ENCODE peak calls at places on chromosome 20, in six cellular contexts. E is Peyer's patch, N is A549, O is heart right ventricle, A is HepG2, I is tibial nerve. G is an unnamed sample.

GRCh38 chr20:51978081-51978501 is 175.8 kb upstream of the SALL4 start:
- DNase-seq in I (no peak), A (no peak), N (no peak), E (no peak), O (no peak), G (no peak)

GRCh38 chr20:36543187-36544133 is 2.1 kb downstream of the MYL9 start:
- DNase-seq in I (peak; percentile 95), E (peak; percentile 90), N (no peak), O (peak; percentile 91), A (no peak), G (no peak)

GRCh38 chr20:40628877-40629276 is 60.2 kb downstream of the MAFB start:
- DNase-seq in N (no peak), I (no peak), O (no peak), A (no peak), E (no peak), G (peak; percentile 74)

GRCh38 chr20:24146231-24146634 is 157.7 kb upstream of the GGTLC1 start:
- DNase-seq in E (no peak), N (no peak), I (no peak), O (no peak), A (no peak), G (no peak)

GRCh38 chr20:48190757-48191156 is 405.5 kb upstream of the SULF2 start:
- DNase-seq in O (no peak), A (no peak), I (no peak), N (no peak), E (no peak), G (no peak)

GRCh38 chr20:50210066-50210619 is 19.5 kb downstream of the CEBPB start:
- DNase-seq in O (no peak), A (no peak), N (no peak), I (no peak), E (no peak), G (no peak)

GRCh38 chr20:59170406-59171349 is 7.1 kb downstream of the ZNF831 start:
- DNase-seq in E (peak; percentile 36), N (no peak), O (no peak), A (no peak), I (no peak), G (no peak)

GRCh38 chr20:45345104-45345936 is 2.9 kb downstream of the SDC4 start:
- DNase-seq in O (no peak), E (peak; percentile 59), I (no peak), N (no peak), A (no peak), G (no peak)

GRCh38 chr20:19832875-19833274 is 74.8 kb downstream of the RIN2 start:
- DNase-seq in N (no peak), I (no peak), E (no peak), O (no peak), A (no peak), G (no peak)

GRCh38 chr20:61804896-61805295 is 260.8 kb downstream of the TAF4 start:
- DNase-seq in E (no peak), A (no peak), N (no peak), O (no peak), I (no peak), G (no peak)

GRCh38 chr20:55090301-55090700 is 614.9 kb downstream of the DOK5 start:
- DNase-seq in I (no peak), A (no peak), E (no peak), O (no peak), N (no peak), G (no peak)

GRCh38 chr20:55094353-55094861 is 619.0 kb downstream of the DOK5 start:
- DNase-seq in E (no peak), A (no peak), N (no peak), I (no peak), O (no peak), G (no peak)

GRCh38 chr20:55099251-55099650 is 623.9 kb downstream of the DOK5 start:
- DNase-seq in E (no peak), I (no peak), N (no peak), O (no peak), A (no peak), G (no peak)

GRCh38 chr20:55097621-55098020 is 622.2 kb downstream of the DOK5 start:
- DNase-seq in O (no peak), A (no peak), I (no peak), E (no peak), N (no peak), G (no peak)

DNA sequence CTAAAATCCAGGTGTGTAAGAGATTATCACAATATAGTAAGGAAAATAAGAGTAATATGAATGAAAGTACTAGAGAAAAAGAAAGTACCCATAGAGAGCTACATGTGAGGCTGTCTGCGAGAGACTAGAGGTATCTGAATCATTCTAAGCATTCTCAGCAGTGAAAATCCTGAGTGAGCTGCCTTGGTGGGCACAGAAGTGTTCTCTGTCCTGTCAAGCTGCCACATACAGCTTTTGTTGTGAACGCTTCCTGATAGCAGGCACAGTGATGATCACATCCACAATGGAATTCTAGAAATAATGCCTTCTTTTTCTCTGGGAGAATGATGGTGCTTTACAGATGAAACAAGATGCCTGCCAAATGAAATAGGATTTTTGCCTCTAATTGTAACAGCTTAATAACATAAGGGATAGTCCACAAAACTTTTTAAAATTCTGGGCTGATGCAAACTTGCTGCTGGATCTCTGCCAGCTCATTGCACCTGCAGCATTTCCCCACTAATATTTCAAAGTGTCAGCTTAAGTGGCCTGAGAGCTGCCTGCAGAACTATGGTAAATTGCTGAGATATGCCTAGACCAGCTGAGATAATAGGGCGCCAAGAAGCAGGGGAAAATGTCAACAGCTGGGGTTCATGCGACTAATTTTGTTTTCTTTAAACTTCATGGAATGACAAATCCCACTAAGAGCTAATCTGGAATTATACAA is 620.5 kb downstream of the DOK5 start:
- DNase-seq in A (no peak), O (no peak), I (no peak), E (no peak), N (no peak), G (no peak)
- TF ChIP-seq CTCF in A (no peak), O (no peak), I (no peak), E (no peak), N (no peak), G (no peak)

DNA sequence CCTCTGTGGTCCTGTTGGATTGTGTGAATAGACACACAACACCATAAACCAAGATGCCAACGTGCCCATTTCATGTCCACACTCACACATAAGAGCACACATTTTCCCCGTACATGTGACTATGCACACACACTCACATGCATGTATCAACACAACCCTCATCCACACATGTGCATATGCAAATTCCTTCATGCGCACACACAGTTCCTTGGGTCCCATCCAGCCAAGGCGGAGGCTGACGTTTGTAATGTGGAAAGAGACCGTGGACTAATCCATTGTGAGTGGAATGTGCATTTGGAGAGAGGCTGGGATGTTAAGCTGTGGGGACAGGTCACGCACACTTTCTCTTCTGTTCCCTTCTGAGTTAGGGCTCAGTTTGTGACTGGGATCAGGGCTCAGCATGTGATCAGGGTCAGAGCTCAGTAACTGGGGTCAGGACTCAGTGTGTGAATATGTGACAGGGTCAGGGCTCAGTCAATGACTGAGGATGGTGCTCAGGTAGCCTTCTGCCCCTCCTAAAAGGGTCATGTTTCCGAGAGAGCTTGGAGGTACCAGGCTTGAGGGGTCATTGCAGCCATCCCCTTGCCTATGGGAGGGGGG is 628 bp upstream of the BPIFB2 start:
- DNase-seq in E (no peak), O (no peak), I (no peak), A (peak; percentile 57), N (no peak), G (no peak)
- H3K27ac ChIP-seq in E (no peak overlapping the region), O (no peak overlapping the region), I (no peak overlapping the region), A (peak overlapping the region; percentile 90), N (no peak overlapping the region), G (no peak overlapping the region)

GRCh38 chr20:10644458-10645204 is 29.2 kb downstream of the JAG1 start:
- DNase-seq in E (peak; percentile 40), O (no peak), N (no peak), I (no peak), A (no peak), G (no peak)

GRCh38 chr20:10641893-10642292 is 31.9 kb downstream of the JAG1 start:
- DNase-seq in O (no peak), I (no peak), A (no peak), N (no peak), E (no peak), G (no peak)

GRCh38 chr20:10641467-10641866 is 32.3 kb downstream of the JAG1 start:
- DNase-seq in A (no peak), I (no peak), E (no peak), O (no peak), N (no peak), G (no peak)

GRCh38 chr20:10643560-10643873 is 30.3 kb downstream of the JAG1 start:
- DNase-seq in A (no peak), I (no peak), O (no peak), N (no peak), E (no peak), G (no peak)

DNA sequence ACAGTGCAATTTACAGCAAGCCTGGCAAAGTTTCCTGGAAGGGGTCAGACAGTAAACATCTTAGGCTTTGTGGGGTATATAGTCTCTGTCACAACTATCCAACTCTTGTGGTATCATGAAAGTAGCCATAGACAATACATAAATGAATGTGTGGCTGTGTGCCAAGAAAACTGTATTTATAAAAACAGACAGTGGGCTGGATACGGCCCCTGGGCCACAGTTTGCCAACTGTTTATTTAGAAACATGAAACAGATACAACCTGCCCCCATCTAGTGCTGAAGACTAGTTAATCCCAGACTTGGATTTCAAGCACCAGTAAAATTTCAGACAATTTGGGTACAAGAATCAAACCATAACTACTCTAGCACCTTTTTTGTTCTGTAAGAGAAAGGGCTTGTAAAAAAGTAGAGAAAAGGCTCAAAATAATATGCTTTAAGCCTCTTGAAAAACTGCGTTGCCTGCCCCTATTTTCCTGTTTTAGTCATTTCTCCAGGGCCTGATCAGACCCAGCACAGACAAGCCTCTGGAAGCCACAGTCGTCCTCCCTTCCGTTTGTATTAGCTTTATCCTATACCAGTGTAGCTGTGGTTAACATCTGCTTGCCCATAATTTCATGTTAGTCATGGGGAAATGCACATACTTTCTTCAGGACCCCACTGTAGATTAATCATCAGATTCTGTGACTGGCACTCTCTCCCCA is 30.8 kb downstream of the JAG1 start:
- DNase-seq in E (no peak), I (no peak), O (no peak), A (no peak), N (no peak), G (no peak)
- H3K4me1 ChIP-seq in E (no peaks in the 10 kb centered on the region), I (no peaks in the 10 kb centered on the region), O (peaks cover 65% of the 10 kb centered on the region), A (no peaks in the 10 kb centered on the region), N (peaks cover 26% of the 10 kb centered on the region), G (peaks cover 9% of the 10 kb centered on the region)

GRCh38 chr20:35277531-35278395 is at the start of gene MMP24OS:
- DNase-seq in E (peak; percentile 96), I (peak; percentile 82), O (peak; percentile 89), N (peak; percentile 84), A (no peak), G (peak; percentile 96)
- TF ChIP-seq CTCF in E (no peak), I (no peak), O (no peak), N (no peak), A (no peak), G (no peak)

GRCh38 chr20:38084425-38084951 is 50.9 kb downstream of the RPRD1B start:
- DNase-seq in E (no peak), A (peak; percentile 79), I (no peak), N (no peak), O (no peak), G (peak; percentile 90)
- H3K27ac ChIP-seq in E (peak overlapping the region; percentile 48), A (peak overlapping the region; percentile 48), I (no peak overlapping the region), N (no peak overlapping the region), O (peak overlapping the region; percentile 72), G (peak overlapping the region; percentile 90)

G was measured in esophagus muscularis mucosa.